ENCODE peak calls at places on chromosomes 12 and 14, in seven cellular contexts. Y, B, M, Q, P, G and K are unnamed samples.
A peak's percentile ranks its signal among the peaks of the same experiment; 100 is the strongest.

GRCh38 chr12:44317651-44318126 is 481.8 kb downstream of the TMEM117 start:
- DNase-seq in Q (peak; percentile 29), Y (peak; percentile 60), B (no peak), P (no peak), G (no peak), M (no peak), K (no peak)

GRCh38 chr14:29016050-29016900 is 249.7 kb downstream of the FOXG1 start:
- DNase-seq in B (no peak), P (peak; percentile 54), M (no peak), Y (peak; percentile 53), G (peak; percentile 57), Q (peak; percentile 40), K (no peak)

GRCh38 chr14:61607570-61608244 is 87.6 kb upstream of the HIF1A start:
- DNase-seq in P (no peak), Q (no peak), Y (no peak), G (no peak), M (no peak), B (no peak), K (no peak)

GRCh38 chr12:64187794-64188193 is 34.3 kb downstream of the KICS2 start:
- DNase-seq in Y (no peak), Q (no peak), M (no peak), G (no peak), B (no peak), P (no peak), K (no peak)

GRCh38 chr14:54712371-54712998 is 145.6 kb downstream of the SAMD4A start:
- DNase-seq in Q (peak; percentile 44), B (no peak), P (no peak), G (no peak), Y (peak; percentile 65), M (no peak), K (no peak)

GRCh38 chr14:90301580-90302181 is 30.1 kb downstream of the NRDE2 start:
- DNase-seq in M (no peak), Q (peak; percentile 59), Y (peak; percentile 66), B (no peak), P (no peak), G (no peak), K (no peak)

GRCh38 chr12:89884365-89884915 is 175.8 kb upstream of the ATP2B1 start:
- DNase-seq in P (no peak), Y (no peak), B (no peak), G (no peak), M (no peak), Q (no peak), K (no peak)

GRCh38 chr12:66959276-66959675 is 280.4 kb upstream of the GRIP1 start:
- DNase-seq in P (no peak), G (no peak), Q (no peak), Y (no peak), M (no peak), B (no peak), K (no peak)

GRCh38 chr14:84483072-84483410 is 1046.9 kb upstream of the FLRT2 start:
- DNase-seq in G (no peak), P (no peak), Q (no peak), M (no peak), B (no peak), Y (no peak), K (no peak)

GRCh38 chr14:68376067-68376810 is 416.6 kb downstream of the ZFP36L1 start:
- DNase-seq in M (no peak), G (no peak), Y (no peak), B (no peak), Q (peak; percentile 81), P (no peak), K (no peak)

GRCh38 chr12:30824311-30824710 is 69.6 kb upstream of the CAPRIN2 start:
- DNase-seq in M (no peak), Y (no peak), Q (no peak), B (no peak), P (no peak), G (no peak), K (no peak)

GRCh38 chr14:84882830-84883229 is 647.1 kb upstream of the FLRT2 start:
- DNase-seq in M (no peak), P (no peak), Q (no peak), G (no peak), B (no peak), Y (no peak), K (no peak)

GRCh38 chr12:32021346-32021773 is 62.1 kb downstream of the RESF1 start:
- DNase-seq in M (no peak), B (no peak), Q (no peak), Y (no peak), G (no peak), P (no peak), K (no peak)

GRCh38 chr14:92692822-92693226 is 55.6 kb downstream of the LGMN start:
- DNase-seq in G (peak; percentile 89), Q (peak; percentile 47), Y (peak; percentile 20), P (peak; percentile 90), B (peak; percentile 84), M (peak; percentile 75), K (peak; percentile 75)

GRCh38 chr14:84988391-84988790 is 541.6 kb upstream of the FLRT2 start:
- DNase-seq in M (no peak), Q (no peak), P (no peak), B (no peak), G (no peak), Y (no peak), K (no peak)

GRCh38 chr14:58901826-58902225 is 264.1 kb downstream of the DACT1 start:
- DNase-seq in G (no peak), Y (no peak), P (no peak), M (no peak), Q (no peak), B (no peak), K (no peak)

GRCh38 chr14:71135496-71135895 is 228.2 kb downstream of the PCNX1 start:
- DNase-seq in M (no peak), Y (no peak), P (no peak), G (no peak), Q (no peak), B (no peak), K (no peak)

GRCh38 chr12:42704340-42704739 is 114.8 kb upstream of the PRICKLE1 start:
- DNase-seq in G (no peak), P (no peak), Q (peak; percentile 52), B (no peak), Y (peak; percentile 31), M (no peak), K (no peak)

GRCh38 chr12:108313609-108314331 is 25.3 kb downstream of the CMKLR1 start:
- DNase-seq in B (peak; percentile 51), G (peak; percentile 70), Q (no peak), P (peak; percentile 54), M (no peak), Y (no peak), K (peak; percentile 75)

GRCh38 chr14:86527312-86527711 is 997.4 kb downstream of the FLRT2 start:
- DNase-seq in G (no peak), Y (no peak), M (no peak), Q (no peak), P (no peak), B (no peak), K (no peak)

GRCh38 chr12:76785407-76785806 is 21.5 kb downstream of the ZDHHC17 start:
- DNase-seq in Y (no peak), G (no peak), M (no peak), P (no peak), Q (no peak), B (no peak), K (no peak)

GRCh38 chr12:6214633-6215032 is 14.4 kb downstream of the CD9 start:
- DNase-seq in M (no peak), Y (no peak), G (no peak), P (no peak), Q (no peak), B (no peak), K (no peak)
- H3K4me1 ChIP-seq in M (no peaks in the 10 kb centered on the region), Y (peaks cover 60% of the 10 kb centered on the region), G (peaks cover 62% of the 10 kb centered on the region), P (peaks cover 34% of the 10 kb centered on the region), Q (peaks cover 18% of the 10 kb centered on the region), B (peaks cover 100% of the 10 kb centered on the region), K (peaks cover 10% of the 10 kb centered on the region)

DNA sequence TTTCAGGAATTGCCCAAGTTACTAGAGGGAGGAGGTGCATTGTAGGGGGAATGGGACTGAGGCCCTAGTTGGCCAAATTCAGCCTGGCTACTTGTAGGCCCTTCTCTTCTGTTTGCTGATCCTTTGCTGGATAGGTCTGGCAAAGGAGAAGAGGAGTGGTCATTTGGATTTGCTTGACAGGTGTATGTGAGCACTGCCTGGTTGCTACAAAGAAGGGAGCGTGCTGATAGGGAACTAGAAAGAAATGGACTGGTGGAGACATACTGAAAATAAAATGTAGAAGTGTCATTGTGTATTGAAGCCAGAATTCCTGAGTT is 3.6 kb downstream of the PSMA6 start:
- DNase-seq in P (no peak), Q (no peak), G (no peak), B (no peak), M (no peak), Y (no peak), K (no peak)
- H3K27ac ChIP-seq in P (no peak overlapping the region), Q (no peak overlapping the region), G (no peak overlapping the region), B (no peak overlapping the region), M (no peak overlapping the region), Y (no peak overlapping the region), K (no peak overlapping the region)

GRCh38 chr12:47778842-47779241 is 5.8 kb downstream of the SLC48A1 start:
- DNase-seq in Q (no peak), Y (no peak), B (no peak), P (peak; percentile 80), M (no peak), G (peak; percentile 63), K (peak; percentile 69)
- H3K4me1 ChIP-seq in Q (peaks cover 11% of the 10 kb centered on the region), Y (peaks cover 35% of the 10 kb centered on the region), B (peaks cover 56% of the 10 kb centered on the region), P (peaks cover 38% of the 10 kb centered on the region), M (peaks cover 12% of the 10 kb centered on the region), G (peaks cover 51% of the 10 kb centered on the region), K (peaks cover 29% of the 10 kb centered on the region)

DNA sequence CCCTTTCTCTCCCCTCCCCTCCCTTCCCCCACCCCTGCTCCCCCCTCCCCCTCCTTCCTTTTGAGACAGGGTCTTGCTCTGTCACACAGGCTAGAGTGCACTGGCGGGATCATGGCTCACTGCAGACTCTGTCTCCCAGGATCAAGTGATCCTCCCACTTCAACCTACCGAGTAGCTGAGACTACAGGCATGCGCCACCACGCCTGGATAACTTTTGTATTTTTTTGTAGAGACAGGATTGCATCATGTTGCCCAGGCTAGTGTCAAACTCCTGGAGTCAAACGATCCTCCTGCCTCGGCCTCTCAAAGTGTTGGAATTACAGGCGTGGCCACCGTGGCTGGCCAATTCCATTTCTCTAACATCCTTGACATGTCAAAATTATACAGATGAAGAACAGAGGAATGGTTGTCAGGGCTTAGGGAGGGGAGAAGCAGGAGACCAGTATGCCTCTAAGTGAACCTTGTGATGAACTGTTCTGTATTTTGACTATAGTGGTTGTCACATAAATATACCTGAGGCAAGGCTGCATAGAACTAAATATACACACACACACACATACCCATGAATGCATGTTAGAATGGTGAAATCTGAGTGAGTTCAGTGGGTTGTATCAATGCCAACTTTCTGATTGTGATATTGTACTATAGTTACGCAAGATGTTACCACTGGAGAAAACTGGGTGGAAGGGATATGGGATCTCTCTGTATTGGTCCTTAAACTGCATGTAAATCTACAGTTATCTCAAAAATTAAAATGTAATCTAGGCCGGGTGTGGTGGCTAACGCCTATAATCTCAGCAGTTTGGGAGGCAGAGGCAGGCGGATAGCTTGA is 3.6 kb upstream of the CFAP73 start:
- DNase-seq in P (peak; percentile 36), Y (no peak), Q (no peak), B (no peak), G (no peak), M (no peak), K (no peak)
- H3K27ac ChIP-seq in P (no peak overlapping the region), Y (no peak overlapping the region), Q (no peak overlapping the region), B (no peak overlapping the region), G (no peak overlapping the region), M (no peak overlapping the region), K (no peak overlapping the region)